ENCODE peak calls at places on chromosomes 5 and 9, in four cellular contexts. Z is natural killer cell, D is NCI-H510A, I is pancreas. W is an unnamed sample.

GRCh38 chr9:33102551-33103210 is 26.2 kb upstream of the SMU1 start:
- DNase-seq in I (no peak), Z (no peak), D (no peak), W (no peak)

GRCh38 chr5:78594946-78595921 is 53.3 kb downstream of the LHFPL2 start:
- DNase-seq in Z (no peak), I (no peak), D (no peak), W (peak)

GRCh38 chr9:109256381-109256780 is 64.5 kb downstream of the EPB41L4B start:
- DNase-seq in D (no peak), Z (no peak), I (no peak), W (peak)

GRCh38 chr5:147037517-147038205 is 159.1 kb upstream of the PPP2R2B start:
- DNase-seq in D (no peak), Z (no peak), I (no peak), W (peak)

GRCh38 chr5:79692586-79692985 is 3.0 kb downstream of the CMYA5 start:
- DNase-seq in I (no peak), Z (no peak), D (no peak), W (no peak)

GRCh38 chr5:1521671-1522600 is 1.8 kb downstream of the LPCAT1 start:
- DNase-seq in Z (peak), D (no peak), I (no peak), W (peak)

GRCh38 chr9:91500509-91501011 is 76.9 kb upstream of the NFIL3 start:
- DNase-seq in D (no peak), I (no peak), Z (no peak), W (peak)

GRCh38 chr9:105023788-105024187 is 95.8 kb upstream of the ABCA1 start:
- DNase-seq in I (no peak), Z (no peak), D (no peak), W (no peak)

GRCh38 chr9:124381073-124381945 is 33.9 kb downstream of the PSMB7 start:
- DNase-seq in D (no peak), Z (no peak), I (no peak), W (peak)

GRCh38 chr5:139725073-139725830 is 70.4 kb upstream of the PSD2 start:
- DNase-seq in I (no peak), Z (no peak), D (no peak), W (peak)

GRCh38 chr9:86580688-86581087 is 226.5 kb upstream of the TUT7 start:
- DNase-seq in D (no peak), Z (no peak), I (no peak), W (no peak)

GRCh38 chr5:12413585-12413984 is 509.3 kb upstream of the CTNND2 start:
- DNase-seq in D (no peak), Z (no peak), I (no peak), W (no peak)

GRCh38 chr9:135864447-135865049 is 42.8 kb downstream of the CAMSAP1 start:
- DNase-seq in Z (peak), D (no peak), I (no peak), W (no peak)

GRCh38 chr9:135949666-135950134 is 11.5 kb downstream of the UBAC1 start:
- DNase-seq in I (no peak), Z (no peak), D (no peak), W (no peak)

GRCh38 chr5:2996687-2997086 is 245.2 kb upstream of the IRX2 start:
- DNase-seq in D (no peak), I (no peak), Z (no peak), W (no peak)

GRCh38 chr5:10499066-10499465 is 57.4 kb downstream of the ROPN1L start:
- DNase-seq in I (no peak), Z (no peak), D (no peak), W (no peak)

GRCh38 chr5:156892864-156893263 is 42.8 kb downstream of the PPP1R2B start:
- DNase-seq in Z (no peak), D (no peak), I (no peak), W (no peak)

GRCh38 chr9:4038182-4038723 is 261.6 kb downstream of the GLIS3 start:
- DNase-seq in Z (no peak), I (no peak), D (no peak), W (no peak)

GRCh38 chr9:27445057-27445990 is 78.8 kb upstream of the IFNK start:
- DNase-seq in Z (no peak), D (no peak), I (no peak), W (no peak)

GRCh38 chr5:52725065-52725746 is 62.5 kb upstream of the ITGA1 start:
- DNase-seq in I (no peak), Z (no peak), D (no peak), W (no peak)

GRCh38 chr5:138033916-138034315 is 1.0 kb upstream of the FAM13B start:
- DNase-seq in D (no peak), Z (no peak), I (no peak), W (peak)

GRCh38 chr9:133783331-133783731 is 45.2 kb upstream of the SARDH start:
- DNase-seq in D (no peak), Z (no peak), I (peak), W (no peak)

GRCh38 chr5:43699910-43700309 is 96.9 kb downstream of the NNT start:
- DNase-seq in Z (no peak), I (no peak), D (no peak), W (no peak)

GRCh38 chr5:142466195-142466951 is 141.6 kb upstream of the SPRY4 start:
- DNase-seq in D (no peak), Z (no peak), I (no peak), W (no peak)

GRCh38 chr9:108676344-108676743 is 179.4 kb downstream of the ACTL7B start:
- DNase-seq in I (no peak), D (no peak), Z (no peak), W (no peak)

GRCh38 chr5:141330299-141331080 is at the start of gene PCDHGA1:
- DNase-seq in I (no peak), D (no peak), Z (no peak), W (peak)

GRCh38 chr5:7317751-7318150 is 78.2 kb upstream of the ADCY2 start:
- DNase-seq in Z (no peak), I (no peak), D (no peak), W (peak)

GRCh38 chr9:127004946-127005769 is 90.6 kb downstream of the RALGPS1 start:
- DNase-seq in I (no peak), Z (peak), D (no peak), W (no peak)

GRCh38 chr9:101365181-101365580 is 19.6 kb downstream of the BAAT start:
- DNase-seq in D (no peak), I (no peak), Z (no peak), W (no peak)

GRCh38 chr9:127918201-127919107 is 1.6 kb upstream of the ST6GALNAC4 start:
- DNase-seq in I (peak), Z (no peak), D (no peak), W (no peak)

GRCh38 chr5:140141241-140141640 is 15.5 kb downstream of the IGIP start:
- DNase-seq in Z (no peak), D (no peak), I (no peak), W (no peak)

GRCh38 chr5:150214289-150214688 is 24.4 kb downstream of the SLC6A7 start:
- DNase-seq in D (no peak), I (peak), Z (no peak), W (no peak)

W was measured in HS-5.